ENCODE peak calls at places on chromosomes 7 and 10, in five cellular contexts. N, S, I, B and W are unnamed samples.

GRCh38 chr7:117124585-117125220 is 171.4 kb downstream of the ST7 start:
- DNase-seq in N (no peak), I (no peak), S (peak; percentile 98), B (peak; percentile 97), W (no peak)

GRCh38 chr7:69115788-69116187 is 482.5 kb upstream of the AUTS2 start:
- DNase-seq in B (no peak), S (no peak), N (peak; percentile 3), I (no peak), W (peak; percentile 49)

GRCh38 chr10:33005322-33006282 is 47.6 kb upstream of the ITGB1 start:
- DNase-seq in S (peak; percentile 96), N (peak; percentile 18), B (peak; percentile 98), I (peak; percentile 85), W (peak; percentile 94)

GRCh38 chr7:114087674-114088539 is 169.1 kb upstream of the PPP1R3A start:
- DNase-seq in I (peak; percentile 52), B (no peak), N (peak; percentile 5), S (no peak), W (peak; percentile 67)

GRCh38 chr10:11449761-11450160 is 161.7 kb downstream of the USP6NL start:
- DNase-seq in N (no peak), I (peak; percentile 19), S (no peak), B (no peak), W (no peak)

GRCh38 chr7:150962743-150963399 is 15.2 kb downstream of the KCNH2 start:
- DNase-seq in B (peak; percentile 37), I (peak; percentile 82), N (no peak), S (peak; percentile 57), W (peak; percentile 67)

GRCh38 chr7:138396251-138397070 is 63.6 kb upstream of the TRIM24 start:
- DNase-seq in N (peak; percentile 45), I (peak; percentile 47), S (no peak), B (no peak), W (peak; percentile 96)

GRCh38 chr7:106111671-106112117 is 418 bp downstream of the SYPL1 start:
- DNase-seq in I (no peak), S (peak; percentile 73), N (no peak), B (no peak), W (peak; percentile 41)

GRCh38 chr7:29940199-29940598 is 49.4 kb downstream of the SCRN1 start:
- DNase-seq in S (no peak), I (no peak), B (peak; percentile 10), N (no peak), W (no peak)

GRCh38 chr7:92590711-92591310 is 621 bp upstream of the FAM133B start:
- DNase-seq in N (no peak), B (no peak), S (no peak), I (no peak), W (no peak)

GRCh38 chr10:89793649-89794254 is 92.4 kb downstream of the KIF20B start:
- DNase-seq in I (peak; percentile 42), N (peak; percentile 65), S (peak; percentile 77), B (peak; percentile 74), W (peak; percentile 78)

GRCh38 chr7:158572000-158572828 is 15.4 kb downstream of the PTPRN2 start:
- DNase-seq in N (no peak), S (no peak), I (no peak), B (no peak), W (peak; percentile 30)

GRCh38 chr7:93165447-93165846 is 17.3 kb upstream of the SAMD9L start:
- DNase-seq in S (no peak), I (no peak), B (peak; percentile 39), N (no peak), W (no peak)

GRCh38 chr7:46165281-46165680 is 244.2 kb upstream of the IGFBP3 start:
- DNase-seq in N (no peak), I (no peak), S (no peak), B (peak; percentile 88), W (no peak)

GRCh38 chr10:248307-248706 is 113.1 kb downstream of the ZMYND11 start:
- DNase-seq in B (no peak), S (peak; percentile 64), I (no peak), N (no peak), W (no peak)

GRCh38 chr10:123390874-123391273 is 236.7 kb downstream of the BUB3 start:
- DNase-seq in B (no peak), I (no peak), S (no peak), N (no peak), W (no peak)

GRCh38 chr7:98303906-98304305 is 22.4 kb downstream of the BRI3 start:
- DNase-seq in I (peak; percentile 58), B (no peak), N (no peak), S (no peak), W (no peak)

GRCh38 chr7:123220396-123220795 is 20.6 kb upstream of the SLC13A1 start:
- DNase-seq in N (no peak), S (no peak), B (no peak), I (no peak), W (no peak)

GRCh38 chr7:156113733-156114132 is 301.5 kb upstream of the SHH start:
- DNase-seq in N (no peak), I (no peak), S (no peak), B (no peak), W (peak; percentile 3)

GRCh38 chr10:84907461-84908010 is 579.1 kb downstream of the CCSER2 start:
- DNase-seq in S (no peak), N (no peak), I (no peak), B (no peak), W (no peak)

GRCh38 chr10:5952731-5953385 is 24.5 kb downstream of the IL15RA start:
- DNase-seq in B (no peak), S (no peak), N (no peak), I (no peak), W (no peak)

GRCh38 chr7:51366930-51367613 is 50.5 kb upstream of the COBL start:
- DNase-seq in N (peak; percentile 54), I (peak; percentile 78), B (peak; percentile 26), S (peak; percentile 44), W (peak; percentile 92)

GRCh38 chr7:964401-965231 is 10.1 kb upstream of the ADAP1 start:
- DNase-seq in S (peak; percentile 34), I (peak; percentile 66), N (no peak), B (peak; percentile 25), W (peak; percentile 67)

GRCh38 chr7:22666732-22667131 is 60.3 kb upstream of the IL6 start:
- DNase-seq in S (no peak), B (peak; percentile 72), I (no peak), N (no peak), W (no peak)

GRCh38 chr10:3544561-3544960 is 240.4 kb downstream of the KLF6 start:
- DNase-seq in S (no peak), N (no peak), I (no peak), B (no peak), W (no peak)

GRCh38 chr7:79420464-79420863 is 33.0 kb downstream of the MAGI2 start:
- DNase-seq in B (peak; percentile 98), S (peak; percentile 90), I (no peak), N (no peak), W (no peak)

GRCh38 chr10:46077616-46078268 is 31.7 kb upstream of the MSMB start:
- DNase-seq in S (no peak), N (no peak), I (no peak), B (no peak), W (no peak)

GRCh38 chr10:4061441-4061951 is 276.5 kb upstream of the KLF6 start:
- DNase-seq in S (peak; percentile 39), I (no peak), B (no peak), N (no peak), W (no peak)

GRCh38 chr7:134420509-134421125 is 38.3 kb downstream of the AKR1B1 start:
- DNase-seq in N (peak; percentile 48), S (peak; percentile 53), B (peak; percentile 55), I (peak; percentile 59), W (peak; percentile 61)

GRCh38 chr10:118845776-118846175 is 91.0 kb upstream of the CACUL1 start:
- DNase-seq in S (no peak), I (no peak), B (no peak), N (no peak), W (no peak)

GRCh38 chr10:118842826-118843624 is 88.3 kb upstream of the CACUL1 start:
- DNase-seq in N (no peak), B (no peak), I (no peak), S (no peak), W (no peak)

GRCh38 chr10:118841881-118842605 is 87.3 kb upstream of the CACUL1 start:
- DNase-seq in B (no peak), I (no peak), N (no peak), S (no peak), W (no peak)

GRCh38 chr10:118844731-118845573 is 90.2 kb upstream of the CACUL1 start:
- DNase-seq in I (no peak), N (no peak), S (no peak), B (no peak), W (no peak)

GRCh38 chr10:118843647-118844265 is 89.0 kb upstream of the CACUL1 start:
- DNase-seq in B (no peak), S (no peak), N (no peak), I (no peak), W (no peak)
- H2BK15ac ChIP-seq in B (no peak overlapping the region), S (no peak overlapping the region), N (no peak overlapping the region), I (no peak overlapping the region), W (no peak overlapping the region)

GRCh38 chr7:148261523-148261922 is 329.0 kb upstream of the C7orf33 start:
- DNase-seq in N (no peak), S (no peak), I (no peak), B (no peak), W (no peak)

GRCh38 chr7:148264933-148265557 is 325.5 kb upstream of the C7orf33 start:
- DNase-seq in S (peak; percentile 26), N (no peak), B (peak; percentile 13), I (peak; percentile 39), W (peak; percentile 83)

GRCh38 chr7:148262721-148263229 is 327.8 kb upstream of the C7orf33 start:
- DNase-seq in I (peak; percentile 90), S (peak; percentile 39), N (peak; percentile 68), B (peak; percentile 4), W (peak; percentile 81)

GRCh38 chr7:148261996-148262688 is 328.4 kb upstream of the C7orf33 start:
- DNase-seq in I (no peak), S (no peak), N (peak; percentile 12), B (no peak), W (peak; percentile 18)

GRCh38 chr7:148265896-148266295 is 324.7 kb upstream of the C7orf33 start:
- DNase-seq in I (no peak), S (no peak), N (no peak), B (no peak), W (no peak)
- H2BK15ac ChIP-seq in I (no peak overlapping the region), S (no peak overlapping the region), N (no peak overlapping the region), B (no peak overlapping the region), W (no peak overlapping the region)

DNA sequence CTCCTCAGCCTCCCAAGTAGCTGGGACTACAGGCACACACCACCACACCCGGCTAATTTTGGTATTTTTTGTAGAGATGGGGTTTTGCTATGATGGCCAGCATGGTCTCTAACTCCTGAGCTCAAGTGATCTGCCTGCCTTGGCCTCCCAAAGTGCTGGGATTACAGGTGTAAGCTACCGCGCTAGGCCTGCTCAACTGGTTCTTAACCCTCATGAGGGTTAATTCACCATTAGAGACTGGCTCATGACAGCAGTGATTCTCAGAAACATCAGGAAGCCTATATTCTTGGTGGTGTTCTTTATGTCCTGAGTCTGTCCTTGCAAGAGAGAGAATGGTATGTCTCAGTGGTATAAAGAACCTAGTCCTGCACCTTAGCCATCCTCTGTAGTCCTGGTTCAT is 10.4 kb upstream of the NT5C2 start:
- DNase-seq in S (no peak), N (no peak), I (no peak), B (no peak), W (no peak)
- H2BK15ac ChIP-seq in S (no peak overlapping the region), N (no peak overlapping the region), I (no peak overlapping the region), B (peak overlapping the region; percentile 56), W (no peak overlapping the region)

DNA sequence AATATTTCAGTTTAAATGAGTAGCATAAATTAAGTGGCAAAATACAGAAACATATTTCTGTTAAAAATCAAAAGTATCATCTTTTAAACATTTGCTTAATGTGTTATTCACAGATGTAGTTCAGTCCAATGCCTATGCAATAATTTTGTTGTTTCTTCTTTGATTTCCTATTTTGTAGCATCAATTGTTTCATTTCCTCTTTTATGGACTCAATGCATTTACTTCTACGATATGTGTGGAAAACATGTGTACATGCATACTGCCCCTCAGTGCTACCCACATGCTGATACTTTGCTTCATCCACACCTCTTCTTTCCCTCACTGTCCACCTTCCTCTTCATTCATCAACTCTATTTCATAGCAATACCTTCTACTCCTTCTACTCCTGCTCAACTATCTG is 108.1 kb downstream of the PTN start:
- DNase-seq in B (no peak), N (no peak), S (no peak), I (no peak), W (no peak)
- H2BK15ac ChIP-seq in B (no peak overlapping the region), N (no peak overlapping the region), S (no peak overlapping the region), I (no peak overlapping the region), W (no peak overlapping the region)